ENCODE peak calls at places on chromosomes 2 and 18, in five cellular contexts. E, V, L, S and H are unnamed samples.

GRCh38 chr2:70726947-70727725 is 40.9 kb downstream of the ADD2 start:
- DNase-seq in E (no peak), V (peak), L (no peak), S (no peak), H (no peak)

GRCh38 chr18:56869189-56869777 is 218.1 kb downstream of the WDR7 start:
- DNase-seq in E (no peak), V (peak), L (no peak), S (no peak), H (no peak)

GRCh38 chr2:152344561-152345195 is 9.7 kb downstream of the FMNL2 start:
- DNase-seq in E (no peak), V (no peak), L (no peak), S (no peak), H (no peak)

GRCh38 chr18:28175047-28175929 is 1.6 kb downstream of the CDH2 start:
- DNase-seq in E (no peak), V (peak), L (peak), S (peak), H (no peak)

GRCh38 chr2:159891917-159892691 is 94.1 kb upstream of the CD302 start:
- DNase-seq in E (no peak), V (peak), L (no peak), S (no peak), H (no peak)

GRCh38 chr2:133166024-133166423 is 402.2 kb downstream of the NCKAP5 start:
- DNase-seq in E (no peak), V (peak), L (no peak), S (no peak), H (no peak)

GRCh38 chr2:23532311-23533013 is 147.5 kb downstream of the KLHL29 start:
- DNase-seq in E (no peak), V (no peak), L (no peak), S (no peak), H (no peak)

GRCh38 chr2:78979380-78980238 is 45.9 kb upstream of the REG3G start:
- DNase-seq in E (no peak), V (no peak), L (peak), S (peak), H (no peak)

GRCh38 chr2:46647041-46647440 is 167.7 kb downstream of the TMEM247 start:
- DNase-seq in E (no peak), V (no peak), L (no peak), S (no peak), H (no peak)

GRCh38 chr18:2459886-2460285 is 111.4 kb downstream of the METTL4 start:
- DNase-seq in E (no peak), V (peak), L (no peak), S (no peak), H (no peak)

GRCh38 chr2:188522517-188522916 is 230.8 kb downstream of the GULP1 start:
- DNase-seq in E (no peak), V (no peak), L (no peak), S (no peak), H (no peak)

GRCh38 chr2:733495-733894 is 56.3 kb upstream of the TMEM18 start:
- DNase-seq in E (no peak), V (no peak), L (no peak), S (no peak), H (no peak)

GRCh38 chr2:66567000-66567399 is 132.1 kb downstream of the MEIS1 start:
- DNase-seq in E (no peak), V (no peak), L (no peak), S (no peak), H (no peak)

GRCh38 chr2:154507186-154507585 is 191.3 kb upstream of the KCNJ3 start:
- DNase-seq in E (no peak), V (no peak), L (no peak), S (no peak), H (no peak)

GRCh38 chr2:218149865-218150264 is 16.9 kb downstream of the CXCR1 start:
- DNase-seq in E (no peak), V (no peak), L (no peak), S (no peak), H (no peak)

GRCh38 chr2:206084468-206084869 is 1.5 kb downstream of the INO80D start:
- DNase-seq in E (peak), V (peak), L (peak), S (peak), H (peak)

GRCh38 chr2:165371356-165371755 is 98.1 kb upstream of the CSRNP3 start:
- DNase-seq in E (no peak), V (no peak), L (no peak), S (no peak), H (no peak)

GRCh38 chr18:48933578-48934399 is 17.0 kb downstream of the SMAD7 start:
- DNase-seq in E (no peak), V (no peak), L (peak), S (no peak), H (no peak)

GRCh38 chr2:160433466-160434172 is 60.0 kb downstream of the RBMS1 start:
- DNase-seq in E (no peak), V (no peak), L (no peak), S (no peak), H (no peak)

GRCh38 chr18:46422552-46423055 is 234.4 kb downstream of the LOXHD1 start:
- DNase-seq in E (no peak), V (no peak), L (no peak), S (no peak), H (no peak)

GRCh38 chr18:77167276-77167675 is 34.7 kb upstream of the MBP start:
- DNase-seq in E (no peak), V (no peak), L (no peak), S (no peak), H (no peak)

GRCh38 chr2:51079945-51080344 is 48.0 kb upstream of the NRXN1 start:
- DNase-seq in E (no peak), V (peak), L (no peak), S (no peak), H (no peak)

GRCh38 chr2:160355080-160355479 is 138.5 kb downstream of the RBMS1 start:
- DNase-seq in E (no peak), V (no peak), L (no peak), S (no peak), H (no peak)

GRCh38 chr2:68770271-68771111 is 35.9 kb downstream of the ARHGAP25 start:
- DNase-seq in E (no peak), V (peak), L (no peak), S (no peak), H (no peak)

GRCh38 chr2:99754215-99754614 is 264.4 kb upstream of the REV1 start:
- DNase-seq in E (no peak), V (peak), L (no peak), S (no peak), H (no peak)

GRCh38 chr2:238388794-238389193 is 37.9 kb upstream of the ASB1 start:
- DNase-seq in E (no peak), V (no peak), L (no peak), S (no peak), H (no peak)

GRCh38 chr2:222771832-222772231 is 89.0 kb upstream of the ACSL3 start:
- DNase-seq in E (no peak), V (no peak), L (no peak), S (no peak), H (no peak)

GRCh38 chr2:213251618-213252017 is 32.6 kb upstream of the SPAG16 start:
- DNase-seq in E (no peak), V (peak), L (peak), S (no peak), H (no peak)

GRCh38 chr2:29691386-29691950 is 229.9 kb downstream of the ALK start:
- DNase-seq in E (no peak), V (no peak), L (peak), S (no peak), H (no peak)

GRCh38 chr2:218781691-218782528 is at the start of gene CYP27A1:
- DNase-seq in E (peak), V (no peak), L (peak), S (peak), H (peak)

GRCh38 chr2:231332388-231332787 is 63.1 kb upstream of the B3GNT7 start:
- DNase-seq in E (no peak), V (no peak), L (no peak), S (no peak), H (no peak)

GRCh38 chr2:190121971-190122370 is 59.4 kb upstream of the MSTN start:
- DNase-seq in E (no peak), V (no peak), L (no peak), S (no peak), H (no peak)
- TF ChIP-seq CTCF in E (no peak), V (peak), L (no peak), S (no peak), H (no peak)

DNA sequence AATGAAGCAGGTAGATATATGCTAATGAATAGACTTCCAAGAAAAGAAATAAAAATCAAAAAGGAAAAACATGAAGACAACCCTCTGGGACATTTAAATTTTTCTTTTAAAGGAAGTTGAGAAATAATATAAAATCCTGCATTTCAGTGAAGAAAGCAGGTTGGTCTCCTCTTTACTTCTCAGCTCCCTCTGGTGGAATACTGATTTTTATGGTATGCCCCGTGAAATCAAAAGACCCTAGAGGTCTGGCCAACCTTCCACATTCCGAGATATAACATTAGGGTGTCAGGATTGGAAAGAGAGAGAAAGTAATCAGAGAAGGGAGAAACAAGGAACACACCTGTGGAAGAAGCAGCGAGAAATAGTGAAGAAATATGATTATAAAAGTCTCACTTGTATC is 72.7 kb downstream of the DNER start:
- DNase-seq in E (no peak), V (no peak), L (no peak), S (no peak), H (no peak)
- TF ChIP-seq CTCF in E (no peak), V (no peak), L (no peak), S (no peak), H (no peak)

DNA sequence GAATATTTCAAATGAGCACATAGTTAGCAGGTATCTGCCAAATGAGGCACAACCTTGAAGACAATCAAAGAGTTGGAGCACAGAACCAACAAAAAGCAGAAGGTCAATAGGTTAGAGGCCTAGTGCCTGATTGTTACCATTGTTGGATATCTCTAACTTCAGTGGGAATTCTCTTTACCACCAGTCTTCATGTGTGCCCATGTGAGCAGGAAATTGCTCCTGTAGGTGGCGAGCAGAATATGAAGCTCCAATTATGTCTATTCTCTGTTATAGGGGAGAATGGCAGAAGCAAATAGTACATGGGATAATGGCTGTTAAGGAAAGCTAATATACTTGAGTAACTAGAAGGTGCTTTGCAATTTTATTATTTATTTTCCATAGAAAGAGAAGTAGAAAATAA is 14.9 kb upstream of the ZNF385B start:
- DNase-seq in E (no peak), V (no peak), L (no peak), S (no peak), H (no peak)
- TF ChIP-seq CTCF in E (no peak), V (no peak), L (no peak), S (no peak), H (no peak)

DNA sequence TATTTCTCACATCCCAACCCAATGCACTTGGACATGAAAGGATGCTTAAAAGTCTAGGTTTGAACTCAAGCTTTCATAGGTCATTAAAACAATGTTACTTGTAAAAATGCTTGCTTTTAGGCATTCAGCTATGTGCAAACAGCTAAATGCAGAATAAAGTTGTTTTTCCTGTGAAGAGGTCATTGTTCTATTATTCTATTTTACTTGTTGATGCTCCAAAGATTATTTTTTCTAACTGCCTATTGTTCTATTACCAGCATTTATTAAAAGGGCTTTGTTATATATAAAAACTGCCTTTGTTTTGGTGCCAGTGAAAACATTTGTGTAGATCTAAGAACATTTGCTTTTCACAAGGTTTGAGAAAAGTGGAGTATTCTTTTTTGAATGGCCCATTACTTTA is 49.4 kb downstream of the TMEM178A start:
- DNase-seq in E (no peak), V (no peak), L (no peak), S (no peak), H (no peak)
- TF ChIP-seq CTCF in E (no peak), V (no peak), L (no peak), S (no peak), H (no peak)

GRCh38 chr18:10681581-10682367 is 155.9 kb downstream of the NAPG start:
- DNase-seq in E (no peak), V (no peak), L (no peak), S (no peak), H (no peak)

GRCh38 chr18:10687161-10687925 is 161.5 kb downstream of the NAPG start:
- DNase-seq in E (no peak), V (no peak), L (no peak), S (no peak), H (no peak)

GRCh38 chr18:10685484-10685883 is 159.7 kb downstream of the NAPG start:
- DNase-seq in E (no peak), V (no peak), L (no peak), S (no peak), H (no peak)

DNA sequence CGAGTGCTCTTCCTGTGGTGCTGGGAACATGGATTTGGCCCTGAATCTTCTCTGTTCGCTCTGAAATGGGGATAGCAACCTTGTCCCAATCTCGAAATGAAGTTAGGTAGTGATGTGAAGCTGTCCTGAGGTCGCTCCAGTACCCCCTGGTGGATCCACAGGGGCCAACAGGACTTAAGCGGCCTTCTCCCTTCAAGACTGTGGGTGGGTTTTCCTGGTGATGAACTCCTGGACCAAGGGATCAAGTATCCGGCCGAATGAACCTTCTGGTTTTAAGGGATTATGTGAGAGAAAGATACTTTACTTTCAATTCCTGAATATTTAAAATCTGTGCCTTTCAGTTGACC is 156.5 kb downstream of the NAPG start:
- DNase-seq in E (no peak), V (no peak), L (no peak), S (no peak), H (no peak)
- TF ChIP-seq CTCF in E (no peak), V (no peak), L (no peak), S (no peak), H (no peak)

DNA sequence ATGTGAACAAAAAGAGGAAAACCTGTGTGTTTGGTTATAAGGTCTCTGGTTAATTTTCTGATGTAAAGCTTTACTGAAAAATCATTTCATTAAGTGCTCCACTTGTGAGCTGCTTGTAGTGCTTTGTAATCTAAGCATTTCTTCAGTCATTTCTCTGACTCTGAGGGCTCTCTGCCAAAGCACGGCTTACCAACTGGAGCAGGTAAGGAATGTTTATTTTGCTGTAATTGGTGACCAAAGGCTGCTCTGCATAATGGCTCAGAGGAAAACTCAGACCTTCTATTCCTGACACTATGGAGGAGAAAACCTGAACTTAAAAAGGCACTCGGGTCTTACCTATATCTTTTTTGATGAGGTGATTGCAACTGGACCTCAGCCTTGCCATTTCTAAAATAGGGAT is 848.8 kb downstream of the MBD2 start:
- DNase-seq in E (no peak), V (no peak), L (peak), S (no peak), H (peak)
- TF ChIP-seq CTCF in E (no peak), V (no peak), L (no peak), S (no peak), H (no peak)

DNA sequence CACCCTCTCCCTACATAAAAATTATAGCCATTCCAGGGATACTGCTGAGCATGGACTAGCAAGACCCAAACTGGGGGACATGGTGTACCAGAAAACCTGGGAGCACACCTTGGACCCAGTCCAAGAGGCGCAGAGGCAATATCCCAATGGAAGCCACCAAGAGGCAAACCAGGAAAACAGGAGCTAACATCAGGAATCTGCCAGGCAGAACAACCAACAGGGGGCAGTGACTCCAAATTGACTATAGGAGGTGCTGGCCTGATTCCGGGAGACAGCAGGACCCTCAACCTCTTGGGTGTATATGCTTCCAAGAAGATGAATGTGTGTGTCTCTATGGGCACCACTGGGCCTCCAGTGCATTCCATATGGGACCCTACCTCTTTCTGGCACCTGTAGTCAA is 172.7 kb upstream of the ARL4C start:
- DNase-seq in E (no peak), V (no peak), L (no peak), S (peak), H (no peak)
- TF ChIP-seq CTCF in E (no peak), V (no peak), L (no peak), S (peak), H (no peak)

DNA sequence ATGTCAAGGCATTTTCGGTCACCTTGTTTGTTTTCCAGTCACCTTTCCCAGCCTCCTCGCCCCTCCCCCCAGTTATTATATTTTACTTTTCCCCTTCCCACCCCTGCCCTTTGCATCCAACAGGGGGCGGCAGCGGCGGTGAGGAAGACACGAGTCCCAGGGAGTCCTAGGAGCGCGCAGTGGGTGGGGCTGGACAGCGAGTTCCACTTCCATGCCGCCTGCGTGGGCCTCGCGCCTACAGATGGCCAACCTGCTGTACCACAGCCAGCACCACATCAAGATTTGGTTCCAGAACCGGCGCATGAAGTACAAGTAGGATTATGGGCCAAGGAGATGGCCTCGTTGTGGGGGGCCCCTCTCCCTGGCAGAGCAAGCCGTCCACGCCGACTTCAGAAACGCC is 37.2 kb upstream of the EVA1A start:
- DNase-seq in E (no peak), V (no peak), L (no peak), S (peak), H (no peak)
- TF ChIP-seq CTCF in E (no peak), V (no peak), L (no peak), S (no peak), H (no peak)

GRCh38 chr2:109171444-109172334 is 42.7 kb downstream of the SH3RF3 start:
- DNase-seq in E (peak), V (peak), L (peak), S (no peak), H (peak)
- TF ChIP-seq CTCF in E (peak), V (no peak), L (no peak), S (no peak), H (no peak)

DNA sequence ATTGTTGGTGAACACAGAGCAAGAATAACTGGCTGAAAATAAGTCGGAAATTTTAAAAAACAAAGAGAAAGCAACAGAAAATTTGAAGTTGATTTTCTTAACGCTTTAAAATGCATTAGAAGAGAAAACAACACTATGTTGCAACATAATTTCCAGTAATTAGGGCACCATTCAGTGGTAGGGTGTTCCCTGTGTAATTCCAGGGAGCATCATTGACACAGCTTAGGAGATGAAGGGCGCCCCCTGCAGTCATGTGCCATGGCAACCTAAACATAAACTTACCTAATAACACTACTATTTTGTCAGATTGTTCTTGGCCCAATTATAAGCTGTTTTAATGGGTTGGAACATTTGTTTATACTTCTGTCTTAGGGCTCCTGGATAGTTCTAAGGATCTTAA is 99.6 kb downstream of the DTNA start:
- DNase-seq in E (peak), V (no peak), L (peak), S (peak), H (peak)
- TF ChIP-seq CTCF in E (no peak), V (peak), L (no peak), S (peak), H (no peak)